ENCODE peak calls at places on chromosomes 12 and 14, in nine cellular contexts. O is endothelial cell of umbilical vein, E is IMR-90, R is ovary, U is A549, F is right lobe of liver, W is uterus, S is esophagus muscularis mucosa, V is H54. G is an unnamed sample.
A peak's percentile ranks its signal among the peaks of the same experiment; 100 is the strongest.

GRCh38 chr14:75854247-75854799 is 127.5 kb downstream of the TGFB3 start:
- DNase-seq in O (no peak), E (no peak), R (no peak), U (no peak), F (no peak), W (no peak), S (no peak), V (no peak), G (no peak)

GRCh38 chr14:35480119-35480769 is 53.7 kb upstream of the INSM2 start:
- DNase-seq in O (no peak), E (peak; percentile 3), R (no peak), U (no peak), F (no peak), W (no peak), S (no peak), V (no peak), G (no peak)

GRCh38 chr14:76761849-76762616 is 765 bp downstream of the VASH1 start:
- DNase-seq in O (no peak), E (no peak), R (peak; percentile 33), U (no peak), F (no peak), W (no peak), S (peak; percentile 87), V (no peak), G (no peak)

GRCh38 chr12:68065163-68065562 is 75.9 kb downstream of the IFNG-AS1 start:
- DNase-seq in O (no peak), E (no peak), R (no peak), U (no peak), F (no peak), W (no peak), S (no peak), V (no peak), G (no peak)

GRCh38 chr12:116381240-116381743 is 103.8 kb upstream of the MED13L start:
- DNase-seq in O (no peak), E (no peak), R (no peak), U (no peak), F (no peak), W (no peak), S (no peak), V (no peak), G (no peak)

GRCh38 chr12:124545508-124546418 is 21.6 kb downstream of the NCOR2 start:
- DNase-seq in O (no peak), E (peak; percentile 43), R (peak; percentile 44), U (no peak), F (no peak), W (no peak), S (no peak), V (peak; percentile 67), G (peak; percentile 38)

GRCh38 chr14:93954900-93955891 is 21.2 kb downstream of the ASB2 start:
- DNase-seq in O (no peak), E (no peak), R (no peak), U (no peak), F (no peak), W (no peak), S (no peak), V (no peak), G (no peak)

GRCh38 chr12:46268349-46268616 is 560 bp downstream of the SLC38A1 start:
- DNase-seq in O (no peak), E (peak; percentile 19), R (peak; percentile 40), U (no peak), F (peak; percentile 26), W (no peak), S (no peak), V (no peak), G (no peak)

GRCh38 chr14:60561845-60562746 is 53.1 kb downstream of the SIX6 start:
- DNase-seq in O (peak; percentile 59), E (peak; percentile 82), R (peak; percentile 21), U (peak; percentile 52), F (no peak), W (peak; percentile 38), S (no peak), V (peak; percentile 12), G (peak; percentile 32)

GRCh38 chr14:30005114-30005698 is 77.6 kb upstream of the PRKD1 start:
- DNase-seq in O (peak; percentile 53), E (peak; percentile 89), R (no peak), U (peak; percentile 18), F (no peak), W (no peak), S (no peak), V (peak; percentile 3), G (peak; percentile 5)

GRCh38 chr12:75837700-75838099 is 193.9 kb downstream of the PHLDA1 start:
- DNase-seq in O (no peak), E (no peak), R (no peak), U (no peak), F (no peak), W (no peak), S (no peak), V (no peak), G (peak; percentile 80)

GRCh38 chr14:39547845-39548244 is 115.6 kb upstream of the FBXO33 start:
- DNase-seq in O (no peak), E (no peak), R (no peak), U (no peak), F (no peak), W (no peak), S (no peak), V (no peak), G (no peak)

GRCh38 chr12:20443792-20444191 is 75.5 kb downstream of the PDE3A start:
- DNase-seq in O (no peak), E (no peak), R (no peak), U (no peak), F (no peak), W (no peak), S (no peak), V (no peak), G (no peak)

GRCh38 chr12:128052341-128052740 is 214.6 kb upstream of the TMEM132C start:
- DNase-seq in O (no peak), E (no peak), R (no peak), U (no peak), F (no peak), W (no peak), S (no peak), V (no peak), G (no peak)

GRCh38 chr14:91119556-91120311 is 5.9 kb downstream of the DGLUCY start:
- DNase-seq in O (peak; percentile 41), E (peak; percentile 89), R (no peak), U (no peak), F (no peak), W (no peak), S (no peak), V (peak; percentile 59), G (peak; percentile 36)

GRCh38 chr12:30774599-30774998 is 19.8 kb upstream of the CAPRIN2 start:
- DNase-seq in O (no peak), E (no peak), R (no peak), U (no peak), F (no peak), W (no peak), S (no peak), V (no peak), G (no peak)

GRCh38 chr12:40312196-40312595 is 87.4 kb downstream of the LRRK2 start:
- DNase-seq in O (no peak), E (no peak), R (no peak), U (no peak), F (no peak), W (no peak), S (no peak), V (no peak), G (no peak)

GRCh38 chr12:40314927-40315326 is 90.1 kb downstream of the LRRK2 start:
- DNase-seq in O (no peak), E (no peak), R (no peak), U (no peak), F (no peak), W (no peak), S (no peak), V (no peak), G (no peak)

GRCh38 chr12:40312982-40313576 is 88.3 kb downstream of the LRRK2 start:
- DNase-seq in O (peak; percentile 43), E (peak; percentile 31), R (no peak), U (peak; percentile 13), F (no peak), W (no peak), S (no peak), V (no peak), G (no peak)

GRCh38 chr12:40315375-40315774 is 90.6 kb downstream of the LRRK2 start:
- DNase-seq in O (no peak), E (no peak), R (no peak), U (no peak), F (no peak), W (no peak), S (no peak), V (no peak), G (no peak)

DNA sequence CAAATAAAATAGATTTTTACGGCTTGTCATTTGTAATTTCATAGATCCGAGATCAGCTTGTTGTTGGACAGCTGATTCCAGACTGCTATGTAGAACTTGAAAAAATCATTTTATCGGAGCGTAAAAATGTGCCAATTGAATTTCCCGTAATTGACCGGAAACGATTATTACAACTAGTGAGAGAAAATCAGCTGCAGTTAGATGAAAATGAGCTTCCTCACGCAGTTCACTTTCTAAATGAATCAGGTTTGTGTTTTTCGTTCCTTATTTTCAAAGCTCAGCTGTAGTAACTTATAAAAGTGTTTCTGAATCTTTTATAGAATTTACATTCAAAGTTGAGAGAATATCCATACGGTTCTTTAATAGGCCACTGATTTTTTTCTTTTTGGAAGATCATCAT is 89.1 kb downstream of the LRRK2 start:
- DNase-seq in O (no peak), E (no peak), R (no peak), U (no peak), F (no peak), W (no peak), S (no peak), V (no peak), G (no peak)
- TF ChIP-seq POLR2A in O (no peak), E (no peak), R (no peak), U (no peak), F (no peak), W (no peak), S (no peak), V (no peak), G (no peak)

DNA sequence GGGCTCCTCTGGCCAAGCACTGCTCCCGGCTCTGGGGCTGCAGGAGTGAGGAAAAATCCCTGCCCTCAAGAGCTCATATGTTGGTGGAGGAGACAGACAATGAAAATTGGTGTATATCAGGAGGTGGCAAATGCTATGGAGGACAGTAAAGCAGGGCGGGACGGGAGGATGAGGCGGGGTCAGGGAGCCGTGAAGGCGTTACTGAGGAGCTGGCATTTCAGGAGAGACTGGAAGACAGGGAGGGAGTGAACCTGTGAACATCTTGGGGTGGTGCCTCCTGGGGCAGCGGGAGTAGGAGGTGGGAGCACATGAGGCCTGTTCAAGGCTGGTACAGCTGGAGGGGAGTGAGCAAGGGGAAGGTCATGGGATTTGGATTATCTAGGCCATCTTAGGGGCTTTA is 26.6 kb downstream of the TSPAN9 start:
- DNase-seq in O (no peak), E (no peak), R (no peak), U (no peak), F (no peak), W (no peak), S (no peak), V (no peak), G (no peak)
- TF ChIP-seq POLR2A in O (no peak), E (no peak), R (no peak), U (no peak), F (no peak), W (no peak), S (no peak), V (no peak), G (no peak)

GRCh38 chr12:12627308-12627827 is 15.7 kb downstream of the CREBL2 start:
- DNase-seq in O (no peak), E (no peak), R (no peak), U (no peak), F (no peak), W (no peak), S (no peak), V (no peak), G (no peak)
- TF ChIP-seq POLR2A in O (no peak), E (no peak), R (no peak), U (no peak), F (no peak), W (no peak), S (no peak), V (no peak), G (no peak)

GRCh38 chr14:101761032-101761880 is at the start of gene PPP2R5C:
- DNase-seq in O (peak; percentile 83), E (peak; percentile 82), R (peak; percentile 91), U (peak; percentile 95), F (peak; percentile 96), W (peak; percentile 89), S (peak; percentile 95), V (peak; percentile 96), G (peak; percentile 94)
- TF ChIP-seq POLR2A in O (no peak), E (peak; percentile 32), R (peak; percentile 34), U (peak; percentile 43), F (peak; percentile 82), W (peak; percentile 58), S (peak; percentile 65), V (peak; percentile 72), G (peak; percentile 20)

G was measured in erythroblast.